ENCODE peak calls at places on chromosomes 6 and 20, in ten cellular contexts. One of them, this sample, is unnamed.

GRCh38 chr20:46709459-46710148 is at the start of gene SLC2A10:
- DNase-seq in GM19239: no peak
- DNase-seq in iris pigment epithelial cell: peak; percentile 58
- DNase-seq in MV-4-11: no peak
- DNase-seq in skeletal muscle cell: no peak
- DNase-seq in fibroblast of pulmonary artery: peak; percentile 56
- DNase-seq in non-pigmented ciliary epithelial cell: no peak
- DNase-seq in OCI-M1: peak; percentile 70
- DNase-seq in activated gamma-delta T cell treated with anti-CD3 and anti-CD28 coated beads, Interleukin-2, amount 50 U/mL, for 16 hours: no peak
- DNase-seq in stimulated activated CD4-positive, alpha-beta T cell treated with anti-CD3 and anti-CD28 coated beads, Interleukin-2, amount 100 ng/mL, for 48 hours: no peak
- DNase-seq in this sample: no peak

GRCh38 chr6:41634657-41635056 is 3.6 kb upstream of the MDFI start:
- DNase-seq in GM19239: no peak
- DNase-seq in iris pigment epithelial cell: peak; percentile 31
- DNase-seq in MV-4-11: no peak
- DNase-seq in skeletal muscle cell: peak; percentile 40
- DNase-seq in fibroblast of pulmonary artery: peak; percentile 74
- DNase-seq in non-pigmented ciliary epithelial cell: no peak
- DNase-seq in OCI-M1: peak; percentile 40
- DNase-seq in activated gamma-delta T cell treated with anti-CD3 and anti-CD28 coated beads, Interleukin-2, amount 50 U/mL, for 16 hours: no peak
- DNase-seq in stimulated activated CD4-positive, alpha-beta T cell treated with anti-CD3 and anti-CD28 coated beads, Interleukin-2, amount 100 ng/mL, for 48 hours: no peak
- DNase-seq in this sample: no peak

GRCh38 chr6:76275746-76276145 is 203.3 kb upstream of the IMPG1 start:
- DNase-seq in GM19239: no peak
- DNase-seq in iris pigment epithelial cell: no peak
- DNase-seq in MV-4-11: peak; percentile 9
- DNase-seq in skeletal muscle cell: no peak
- DNase-seq in fibroblast of pulmonary artery: no peak
- DNase-seq in non-pigmented ciliary epithelial cell: no peak
- DNase-seq in OCI-M1: peak; percentile 49
- DNase-seq in activated gamma-delta T cell treated with anti-CD3 and anti-CD28 coated beads, Interleukin-2, amount 50 U/mL, for 16 hours: no peak
- DNase-seq in stimulated activated CD4-positive, alpha-beta T cell treated with anti-CD3 and anti-CD28 coated beads, Interleukin-2, amount 100 ng/mL, for 48 hours: no peak
- DNase-seq in this sample: peak; percentile 18

GRCh38 chr6:109491207-109491938 is 8.4 kb upstream of the ZBTB24 start:
- DNase-seq in GM19239: no peak
- DNase-seq in iris pigment epithelial cell: peak; percentile 35
- DNase-seq in MV-4-11: no peak
- DNase-seq in skeletal muscle cell: no peak
- DNase-seq in fibroblast of pulmonary artery: no peak
- DNase-seq in non-pigmented ciliary epithelial cell: no peak
- DNase-seq in OCI-M1: peak; percentile 80
- DNase-seq in activated gamma-delta T cell treated with anti-CD3 and anti-CD28 coated beads, Interleukin-2, amount 50 U/mL, for 16 hours: no peak
- DNase-seq in stimulated activated CD4-positive, alpha-beta T cell treated with anti-CD3 and anti-CD28 coated beads, Interleukin-2, amount 100 ng/mL, for 48 hours: no peak
- DNase-seq in this sample: peak; percentile 24

GRCh38 chr20:2653511-2654383 is 1.3 kb downstream of the NOP56 start:
- DNase-seq in GM19239: no peak
- DNase-seq in iris pigment epithelial cell: peak; percentile 10
- DNase-seq in MV-4-11: no peak
- DNase-seq in skeletal muscle cell: no peak
- DNase-seq in fibroblast of pulmonary artery: no peak
- DNase-seq in non-pigmented ciliary epithelial cell: no peak
- DNase-seq in OCI-M1: peak; percentile 17
- DNase-seq in activated gamma-delta T cell treated with anti-CD3 and anti-CD28 coated beads, Interleukin-2, amount 50 U/mL, for 16 hours: no peak
- DNase-seq in stimulated activated CD4-positive, alpha-beta T cell treated with anti-CD3 and anti-CD28 coated beads, Interleukin-2, amount 100 ng/mL, for 48 hours: no peak
- DNase-seq in this sample: no peak

GRCh38 chr6:145929037-145929633 is 35.0 kb downstream of the SHPRH start:
- DNase-seq in GM19239: no peak
- DNase-seq in iris pigment epithelial cell: peak; percentile 52
- DNase-seq in MV-4-11: peak; percentile 15
- DNase-seq in skeletal muscle cell: no peak
- DNase-seq in fibroblast of pulmonary artery: peak; percentile 77
- DNase-seq in non-pigmented ciliary epithelial cell: peak; percentile 22
- DNase-seq in OCI-M1: peak; percentile 75
- DNase-seq in activated gamma-delta T cell treated with anti-CD3 and anti-CD28 coated beads, Interleukin-2, amount 50 U/mL, for 16 hours: no peak
- DNase-seq in stimulated activated CD4-positive, alpha-beta T cell treated with anti-CD3 and anti-CD28 coated beads, Interleukin-2, amount 100 ng/mL, for 48 hours: no peak
- DNase-seq in this sample: peak; percentile 48

GRCh38 chr6:149948011-149948410 is 6.2 kb downstream of the ULBP2 start:
- DNase-seq in GM19239: no peak
- DNase-seq in iris pigment epithelial cell: no peak
- DNase-seq in MV-4-11: no peak
- DNase-seq in skeletal muscle cell: no peak
- DNase-seq in fibroblast of pulmonary artery: no peak
- DNase-seq in non-pigmented ciliary epithelial cell: no peak
- DNase-seq in OCI-M1: no peak
- DNase-seq in activated gamma-delta T cell treated with anti-CD3 and anti-CD28 coated beads, Interleukin-2, amount 50 U/mL, for 16 hours: no peak
- DNase-seq in stimulated activated CD4-positive, alpha-beta T cell treated with anti-CD3 and anti-CD28 coated beads, Interleukin-2, amount 100 ng/mL, for 48 hours: no peak
- DNase-seq in this sample: no peak

GRCh38 chr6:33985333-33985751 is 160.5 kb downstream of the GRM4 start:
- DNase-seq in GM19239: no peak
- DNase-seq in iris pigment epithelial cell: no peak
- DNase-seq in MV-4-11: peak; percentile 46
- DNase-seq in skeletal muscle cell: no peak
- DNase-seq in fibroblast of pulmonary artery: no peak
- DNase-seq in non-pigmented ciliary epithelial cell: no peak
- DNase-seq in OCI-M1: no peak
- DNase-seq in activated gamma-delta T cell treated with anti-CD3 and anti-CD28 coated beads, Interleukin-2, amount 50 U/mL, for 16 hours: no peak
- DNase-seq in stimulated activated CD4-positive, alpha-beta T cell treated with anti-CD3 and anti-CD28 coated beads, Interleukin-2, amount 100 ng/mL, for 48 hours: no peak
- DNase-seq in this sample: no peak

GRCh38 chr6:128554302-128554701 is 33.9 kb upstream of the PTPRK start:
- DNase-seq in GM19239: no peak
- DNase-seq in iris pigment epithelial cell: no peak
- DNase-seq in MV-4-11: no peak
- DNase-seq in skeletal muscle cell: no peak
- DNase-seq in fibroblast of pulmonary artery: peak; percentile 27
- DNase-seq in non-pigmented ciliary epithelial cell: no peak
- DNase-seq in OCI-M1: peak; percentile 67
- DNase-seq in activated gamma-delta T cell treated with anti-CD3 and anti-CD28 coated beads, Interleukin-2, amount 50 U/mL, for 16 hours: no peak
- DNase-seq in stimulated activated CD4-positive, alpha-beta T cell treated with anti-CD3 and anti-CD28 coated beads, Interleukin-2, amount 100 ng/mL, for 48 hours: no peak
- DNase-seq in this sample: peak; percentile 19

GRCh38 chr6:40359808-40360207 is 227.4 kb downstream of the LRFN2 start:
- DNase-seq in GM19239: no peak
- DNase-seq in iris pigment epithelial cell: no peak
- DNase-seq in MV-4-11: no peak
- DNase-seq in skeletal muscle cell: no peak
- DNase-seq in fibroblast of pulmonary artery: no peak
- DNase-seq in non-pigmented ciliary epithelial cell: no peak
- DNase-seq in OCI-M1: no peak
- DNase-seq in activated gamma-delta T cell treated with anti-CD3 and anti-CD28 coated beads, Interleukin-2, amount 50 U/mL, for 16 hours: no peak
- DNase-seq in stimulated activated CD4-positive, alpha-beta T cell treated with anti-CD3 and anti-CD28 coated beads, Interleukin-2, amount 100 ng/mL, for 48 hours: no peak
- DNase-seq in this sample: no peak

GRCh38 chr20:10094566-10095173 is 59.9 kb downstream of the ANKEF1 start:
- DNase-seq in GM19239: no peak
- DNase-seq in iris pigment epithelial cell: no peak
- DNase-seq in MV-4-11: no peak
- DNase-seq in skeletal muscle cell: no peak
- DNase-seq in fibroblast of pulmonary artery: peak; percentile 6
- DNase-seq in non-pigmented ciliary epithelial cell: no peak
- DNase-seq in OCI-M1: no peak
- DNase-seq in activated gamma-delta T cell treated with anti-CD3 and anti-CD28 coated beads, Interleukin-2, amount 50 U/mL, for 16 hours: no peak
- DNase-seq in stimulated activated CD4-positive, alpha-beta T cell treated with anti-CD3 and anti-CD28 coated beads, Interleukin-2, amount 100 ng/mL, for 48 hours: no peak
- DNase-seq in this sample: no peak

GRCh38 chr20:23350855-23351838 is 556 bp downstream of the NXT1 start:
- DNase-seq in GM19239: no peak
- DNase-seq in iris pigment epithelial cell: peak; percentile 68
- DNase-seq in MV-4-11: peak; percentile 18
- DNase-seq in skeletal muscle cell: no peak
- DNase-seq in fibroblast of pulmonary artery: peak; percentile 34
- DNase-seq in non-pigmented ciliary epithelial cell: no peak
- DNase-seq in OCI-M1: peak; percentile 67
- DNase-seq in activated gamma-delta T cell treated with anti-CD3 and anti-CD28 coated beads, Interleukin-2, amount 50 U/mL, for 16 hours: peak; percentile 45
- DNase-seq in stimulated activated CD4-positive, alpha-beta T cell treated with anti-CD3 and anti-CD28 coated beads, Interleukin-2, amount 100 ng/mL, for 48 hours: peak; percentile 40
- DNase-seq in this sample: peak; percentile 66

GRCh38 chr6:82363368-82364086 is at the start of gene TPBG:
- DNase-seq in GM19239: no peak
- DNase-seq in iris pigment epithelial cell: peak; percentile 70
- DNase-seq in MV-4-11: no peak
- DNase-seq in skeletal muscle cell: peak; percentile 54
- DNase-seq in fibroblast of pulmonary artery: peak; percentile 60
- DNase-seq in non-pigmented ciliary epithelial cell: peak; percentile 28
- DNase-seq in OCI-M1: peak; percentile 67
- DNase-seq in activated gamma-delta T cell treated with anti-CD3 and anti-CD28 coated beads, Interleukin-2, amount 50 U/mL, for 16 hours: no peak
- DNase-seq in stimulated activated CD4-positive, alpha-beta T cell treated with anti-CD3 and anti-CD28 coated beads, Interleukin-2, amount 100 ng/mL, for 48 hours: no peak
- DNase-seq in this sample: peak; percentile 85

GRCh38 chr6:46888578-46888977 is 33.2 kb downstream of the ADGRF5 start:
- DNase-seq in GM19239: no peak
- DNase-seq in iris pigment epithelial cell: no peak
- DNase-seq in MV-4-11: no peak
- DNase-seq in skeletal muscle cell: no peak
- DNase-seq in fibroblast of pulmonary artery: peak; percentile 47
- DNase-seq in non-pigmented ciliary epithelial cell: peak; percentile 35
- DNase-seq in OCI-M1: no peak
- DNase-seq in activated gamma-delta T cell treated with anti-CD3 and anti-CD28 coated beads, Interleukin-2, amount 50 U/mL, for 16 hours: no peak
- DNase-seq in stimulated activated CD4-positive, alpha-beta T cell treated with anti-CD3 and anti-CD28 coated beads, Interleukin-2, amount 100 ng/mL, for 48 hours: no peak
- DNase-seq in this sample: peak; percentile 47

GRCh38 chr20:58855506-58856314 is 3.2 kb downstream of the GNAS start:
- DNase-seq in GM19239: no peak
- DNase-seq in iris pigment epithelial cell: no peak
- DNase-seq in MV-4-11: no peak
- DNase-seq in skeletal muscle cell: no peak
- DNase-seq in fibroblast of pulmonary artery: no peak
- DNase-seq in non-pigmented ciliary epithelial cell: no peak
- DNase-seq in OCI-M1: no peak
- DNase-seq in activated gamma-delta T cell treated with anti-CD3 and anti-CD28 coated beads, Interleukin-2, amount 50 U/mL, for 16 hours: no peak
- DNase-seq in stimulated activated CD4-positive, alpha-beta T cell treated with anti-CD3 and anti-CD28 coated beads, Interleukin-2, amount 100 ng/mL, for 48 hours: no peak
- DNase-seq in this sample: no peak

GRCh38 chr20:58514321-58515239 is 619 bp downstream of the APCDD1L start:
- DNase-seq in GM19239: no peak
- DNase-seq in iris pigment epithelial cell: peak; percentile 40
- DNase-seq in MV-4-11: no peak
- DNase-seq in skeletal muscle cell: no peak
- DNase-seq in fibroblast of pulmonary artery: no peak
- DNase-seq in non-pigmented ciliary epithelial cell: no peak
- DNase-seq in OCI-M1: no peak
- DNase-seq in activated gamma-delta T cell treated with anti-CD3 and anti-CD28 coated beads, Interleukin-2, amount 50 U/mL, for 16 hours: no peak
- DNase-seq in stimulated activated CD4-positive, alpha-beta T cell treated with anti-CD3 and anti-CD28 coated beads, Interleukin-2, amount 100 ng/mL, for 48 hours: no peak
- DNase-seq in this sample: no peak